ENCODE peak calls at places on chromosomes 7 and 10, in ten cellular contexts. One of them, this sample, is unnamed.

GRCh38 chr10:43112608-43112961 is 25.7 kb upstream of the CSGALNACT2 start:
- DNase-seq in fibroblast of mammary gland: no peak
- DNase-seq in COR-L47: no peak
- DNase-seq in foreskin fibroblast: no peak
- DNase-seq in activated CD8-positive, alpha-beta memory T cell treated with anti-CD3 and anti-CD28 coated beads for 24 hours: no peak
- DNase-seq in stimulated activated CD4-positive, alpha-beta T cell treated with anti-CD3 and anti-CD28 coated beads, Interleukin-4, amount 100 ng/mL, for 24 hours: no peak
- DNase-seq in stimulated activated CD8-positive, alpha-beta memory T cell treated with anti-CD3 and anti-CD28 coated beads, Interleukin-4, amount 100 ng/mL, for 1 hour: no peak
- DNase-seq in T-helper 2 cell: no peak
- DNase-seq in BJ: no peak
- DNase-seq in Kasumi-1: no peak
- DNase-seq in this sample: no peak

GRCh38 chr7:23383225-23383624 is 84.1 kb downstream of the MALSU1 start:
- DNase-seq in activated CD8-positive, alpha-beta memory T cell treated with anti-CD3 and anti-CD28 coated beads for 24 hours: no peak
- DNase-seq in fibroblast of mammary gland: peak
- DNase-seq in stimulated activated CD8-positive, alpha-beta memory T cell treated with anti-CD3 and anti-CD28 coated beads, Interleukin-4, amount 100 ng/mL, for 1 hour: no peak
- DNase-seq in COR-L47: no peak
- DNase-seq in Kasumi-1: no peak
- DNase-seq in T-helper 2 cell: no peak
- DNase-seq in BJ: no peak
- DNase-seq in foreskin fibroblast: peak
- DNase-seq in stimulated activated CD4-positive, alpha-beta T cell treated with anti-CD3 and anti-CD28 coated beads, Interleukin-4, amount 100 ng/mL, for 24 hours: no peak
- DNase-seq in this sample: no peak

GRCh38 chr7:7830122-7830878 is 111.9 kb upstream of the RPA3 start:
- DNase-seq in Kasumi-1: no peak
- DNase-seq in fibroblast of mammary gland: no peak
- DNase-seq in COR-L47: peak
- DNase-seq in foreskin fibroblast: peak
- DNase-seq in stimulated activated CD8-positive, alpha-beta memory T cell treated with anti-CD3 and anti-CD28 coated beads, Interleukin-4, amount 100 ng/mL, for 1 hour: no peak
- DNase-seq in stimulated activated CD4-positive, alpha-beta T cell treated with anti-CD3 and anti-CD28 coated beads, Interleukin-4, amount 100 ng/mL, for 24 hours: no peak
- DNase-seq in T-helper 2 cell: no peak
- DNase-seq in activated CD8-positive, alpha-beta memory T cell treated with anti-CD3 and anti-CD28 coated beads for 24 hours: no peak
- DNase-seq in BJ: no peak
- DNase-seq in this sample: no peak

GRCh38 chr7:98354511-98355249 is 46.2 kb downstream of the BAIAP2L1 start:
- DNase-seq in foreskin fibroblast: peak
- DNase-seq in Kasumi-1: no peak
- DNase-seq in stimulated activated CD8-positive, alpha-beta memory T cell treated with anti-CD3 and anti-CD28 coated beads, Interleukin-4, amount 100 ng/mL, for 1 hour: no peak
- DNase-seq in stimulated activated CD4-positive, alpha-beta T cell treated with anti-CD3 and anti-CD28 coated beads, Interleukin-4, amount 100 ng/mL, for 24 hours: no peak
- DNase-seq in T-helper 2 cell: no peak
- DNase-seq in fibroblast of mammary gland: peak
- DNase-seq in activated CD8-positive, alpha-beta memory T cell treated with anti-CD3 and anti-CD28 coated beads for 24 hours: no peak
- DNase-seq in BJ: no peak
- DNase-seq in COR-L47: no peak
- DNase-seq in this sample: no peak

GRCh38 chr10:16494174-16494573 is 27.5 kb downstream of the C1QL3 start:
- DNase-seq in activated CD8-positive, alpha-beta memory T cell treated with anti-CD3 and anti-CD28 coated beads for 24 hours: no peak
- DNase-seq in stimulated activated CD8-positive, alpha-beta memory T cell treated with anti-CD3 and anti-CD28 coated beads, Interleukin-4, amount 100 ng/mL, for 1 hour: no peak
- DNase-seq in COR-L47: no peak
- DNase-seq in BJ: no peak
- DNase-seq in foreskin fibroblast: no peak
- DNase-seq in stimulated activated CD4-positive, alpha-beta T cell treated with anti-CD3 and anti-CD28 coated beads, Interleukin-4, amount 100 ng/mL, for 24 hours: no peak
- DNase-seq in T-helper 2 cell: no peak
- DNase-seq in Kasumi-1: no peak
- DNase-seq in fibroblast of mammary gland: no peak
- DNase-seq in this sample: no peak

GRCh38 chr10:113958631-113959382 is 84.9 kb upstream of the ADRB1 start:
- DNase-seq in COR-L47: no peak
- DNase-seq in stimulated activated CD8-positive, alpha-beta memory T cell treated with anti-CD3 and anti-CD28 coated beads, Interleukin-4, amount 100 ng/mL, for 1 hour: no peak
- DNase-seq in activated CD8-positive, alpha-beta memory T cell treated with anti-CD3 and anti-CD28 coated beads for 24 hours: no peak
- DNase-seq in fibroblast of mammary gland: peak
- DNase-seq in T-helper 2 cell: no peak
- DNase-seq in BJ: peak
- DNase-seq in foreskin fibroblast: peak
- DNase-seq in stimulated activated CD4-positive, alpha-beta T cell treated with anti-CD3 and anti-CD28 coated beads, Interleukin-4, amount 100 ng/mL, for 24 hours: peak
- DNase-seq in Kasumi-1: peak
- DNase-seq in this sample: no peak

GRCh38 chr10:43209651-43210141 is 57.2 kb downstream of the RASGEF1A start:
- DNase-seq in foreskin fibroblast: no peak
- DNase-seq in activated CD8-positive, alpha-beta memory T cell treated with anti-CD3 and anti-CD28 coated beads for 24 hours: peak
- DNase-seq in T-helper 2 cell: no peak
- DNase-seq in stimulated activated CD8-positive, alpha-beta memory T cell treated with anti-CD3 and anti-CD28 coated beads, Interleukin-4, amount 100 ng/mL, for 1 hour: no peak
- DNase-seq in fibroblast of mammary gland: no peak
- DNase-seq in COR-L47: no peak
- DNase-seq in stimulated activated CD4-positive, alpha-beta T cell treated with anti-CD3 and anti-CD28 coated beads, Interleukin-4, amount 100 ng/mL, for 24 hours: no peak
- DNase-seq in BJ: no peak
- DNase-seq in Kasumi-1: no peak
- DNase-seq in this sample: no peak

GRCh38 chr7:22725585-22725984 is 1.4 kb upstream of the IL6 start:
- DNase-seq in T-helper 2 cell: no peak
- DNase-seq in stimulated activated CD8-positive, alpha-beta memory T cell treated with anti-CD3 and anti-CD28 coated beads, Interleukin-4, amount 100 ng/mL, for 1 hour: no peak
- DNase-seq in COR-L47: no peak
- DNase-seq in foreskin fibroblast: peak
- DNase-seq in Kasumi-1: peak
- DNase-seq in BJ: no peak
- DNase-seq in stimulated activated CD4-positive, alpha-beta T cell treated with anti-CD3 and anti-CD28 coated beads, Interleukin-4, amount 100 ng/mL, for 24 hours: no peak
- DNase-seq in fibroblast of mammary gland: peak
- DNase-seq in activated CD8-positive, alpha-beta memory T cell treated with anti-CD3 and anti-CD28 coated beads for 24 hours: no peak
- DNase-seq in this sample: no peak